ENCODE peak calls at places on chromosomes 4 and X, in four cellular contexts. A, K, W and S are unnamed samples.

GRCh38 chrX:104189862-104190261 is 23.6 kb downstream of the FAM199X start:
- DNase-seq in A (no peak), K (no peak), W (no peak), S (no peak)

GRCh38 chrX:154749856-154750255 is 1.0 kb downstream of the GAB3 start:
- DNase-seq in A (no peak), K (no peak), W (no peak), S (no peak)

GRCh38 chr4:16914208-16914607 is 15.8 kb upstream of the LDB2 start:
- DNase-seq in A (no peak), K (peak; percentile 7), W (no peak), S (peak; percentile 34)

GRCh38 chr4:42646013-42646784 is 10.7 kb downstream of the ATP8A1 start:
- DNase-seq in A (no peak), K (no peak), W (no peak), S (no peak)

GRCh38 chr4:181517521-181517920 is 725.7 kb upstream of the TENM3 start:
- DNase-seq in A (no peak), K (no peak), W (no peak), S (peak; percentile 4)

GRCh38 chrX:21207080-21207479 is 167.1 kb upstream of the CNKSR2 start:
- DNase-seq in A (no peak), K (no peak), W (no peak), S (no peak)

GRCh38 chrX:11555759-11556158 is 110.0 kb downstream of the ARHGAP6 start:
- DNase-seq in A (no peak), K (no peak), W (no peak), S (no peak)

GRCh38 chrX:2608638-2609430 is 82.3 kb upstream of the CD99 start:
- DNase-seq in A (peak; percentile 89), K (peak; percentile 86), W (peak; percentile 90), S (peak; percentile 72)

GRCh38 chr4:185656467-185656890 is 121.2 kb upstream of the PDLIM3 start:
- DNase-seq in A (no peak), K (no peak), W (no peak), S (peak; percentile 18)

GRCh38 chr4:89129080-89129640 is 17.8 kb downstream of the TIGD2 start:
- DNase-seq in A (peak; percentile 54), K (no peak), W (no peak), S (peak; percentile 74)

GRCh38 chr4:170887396-170887795 is 797.6 kb upstream of the AADAT start:
- DNase-seq in A (no peak), K (no peak), W (no peak), S (no peak)

GRCh38 chrX:147894332-147894870 is 17.3 kb upstream of the FMR1 start:
- DNase-seq in A (no peak), K (no peak), W (no peak), S (no peak)

GRCh38 chr4:25923745-25924144 is 9.7 kb downstream of the SMIM20 start:
- DNase-seq in A (no peak), K (no peak), W (no peak), S (no peak)

GRCh38 chr4:139665079-139665689 is 435 bp upstream of the MGST2 start:
- DNase-seq in A (no peak), K (no peak), W (no peak), S (no peak)

GRCh38 chr4:52643846-52644245 is 15.3 kb downstream of the USP46 start:
- DNase-seq in A (no peak), K (peak; percentile 16), W (no peak), S (peak; percentile 78)

GRCh38 chr4:2449511-2450392 is 19.2 kb upstream of the RNF4 start:
- DNase-seq in A (no peak), K (no peak), W (no peak), S (no peak)

GRCh38 chr4:5711479-5712184 is 631 bp downstream of the EVC start:
- DNase-seq in A (peak; percentile 55), K (no peak), W (no peak), S (peak; percentile 51)

GRCh38 chrX:48891402-48892288 is 5.9 kb downstream of the TIMM17B start:
- DNase-seq in A (peak; percentile 95), K (peak; percentile 84), W (peak; percentile 82), S (peak; percentile 70)

GRCh38 chrX:53159184-53159583 is 65.2 kb downstream of the KANTR start:
- DNase-seq in A (no peak), K (no peak), W (no peak), S (no peak)

GRCh38 chrX:111585337-111585736 is 73.9 kb downstream of the SERTM2 start:
- DNase-seq in A (no peak), K (no peak), W (no peak), S (no peak)

GRCh38 chr4:71290074-71290473 is 48.7 kb upstream of the SLC4A4 start:
- DNase-seq in A (no peak), K (no peak), W (no peak), S (peak; percentile 95)

GRCh38 chr4:46124773-46125172 is 919 bp upstream of the GABRG1 start:
- DNase-seq in A (no peak), K (peak; percentile 6), W (no peak), S (no peak)

GRCh38 chrX:44428989-44429627 is 85.6 kb upstream of the EFHC2 start:
- DNase-seq in A (peak; percentile 71), K (no peak), W (no peak), S (no peak)

GRCh38 chr4:61938250-61938846 is 738.2 kb downstream of the ADGRL3 start:
- DNase-seq in A (no peak), K (peak; percentile 64), W (no peak), S (no peak)

GRCh38 chr4:19256823-19257222 is 994.9 kb upstream of the SLIT2 start:
- DNase-seq in A (no peak), K (no peak), W (no peak), S (no peak)

GRCh38 chr4:657338-658030 is 16.6 kb downstream of the ATP5ME start:
- DNase-seq in A (no peak), K (no peak), W (no peak), S (no peak)

GRCh38 chrX:17375631-17376380 is 806 bp downstream of the NHS start:
- DNase-seq in A (peak; percentile 48), K (peak; percentile 64), W (no peak), S (peak; percentile 22)

GRCh38 chrX:46456125-46456922 is 88.9 kb downstream of the ZNF674 start:
- DNase-seq in A (no peak), K (no peak), W (no peak), S (no peak)

GRCh38 chrX:12894074-12894691 is 12.2 kb upstream of the TLR8 start:
- DNase-seq in A (peak; percentile 21), K (peak; percentile 50), W (peak; percentile 25), S (peak; percentile 18)

GRCh38 chrX:14942341-14942740 is 69.1 kb downstream of the MOSPD2 start:
- DNase-seq in A (no peak), K (no peak), W (no peak), S (no peak)

GRCh38 chrX:5752831-5753230 is 475.8 kb downstream of the NLGN4X start:
- DNase-seq in A (no peak), K (no peak), W (no peak), S (no peak)

GRCh38 chr4:108149588-108150380 is 18.9 kb downstream of the LEF1 start:
- DNase-seq in A (no peak), K (no peak), W (no peak), S (no peak)

DNA sequence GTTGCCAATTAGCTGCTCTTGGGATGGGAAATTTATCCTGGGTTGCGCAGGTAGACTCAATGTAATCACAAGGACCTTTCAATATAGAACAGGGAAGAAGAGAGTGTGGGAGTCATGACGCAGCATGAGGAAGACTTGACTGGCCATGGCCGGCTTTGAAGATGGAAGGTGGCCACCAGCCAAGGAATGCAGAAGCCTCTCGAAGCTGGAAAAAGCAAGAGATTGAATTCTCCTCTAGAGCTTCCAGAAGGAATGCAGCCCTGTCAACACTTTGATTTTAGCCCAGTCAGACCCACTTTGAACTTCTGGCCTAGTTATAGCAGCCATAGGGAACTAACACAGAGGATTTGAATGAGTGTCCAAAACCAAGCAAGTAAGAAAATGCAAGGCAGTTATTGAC is 14.7 kb upstream of the SH3KBP1 start:
- DNase-seq in A (no peak), K (no peak), W (no peak), S (peak; percentile 38)
- TF ChIP-seq SMC3 in A (no peak), K (no peak), W (no peak), S (no peak)

DNA sequence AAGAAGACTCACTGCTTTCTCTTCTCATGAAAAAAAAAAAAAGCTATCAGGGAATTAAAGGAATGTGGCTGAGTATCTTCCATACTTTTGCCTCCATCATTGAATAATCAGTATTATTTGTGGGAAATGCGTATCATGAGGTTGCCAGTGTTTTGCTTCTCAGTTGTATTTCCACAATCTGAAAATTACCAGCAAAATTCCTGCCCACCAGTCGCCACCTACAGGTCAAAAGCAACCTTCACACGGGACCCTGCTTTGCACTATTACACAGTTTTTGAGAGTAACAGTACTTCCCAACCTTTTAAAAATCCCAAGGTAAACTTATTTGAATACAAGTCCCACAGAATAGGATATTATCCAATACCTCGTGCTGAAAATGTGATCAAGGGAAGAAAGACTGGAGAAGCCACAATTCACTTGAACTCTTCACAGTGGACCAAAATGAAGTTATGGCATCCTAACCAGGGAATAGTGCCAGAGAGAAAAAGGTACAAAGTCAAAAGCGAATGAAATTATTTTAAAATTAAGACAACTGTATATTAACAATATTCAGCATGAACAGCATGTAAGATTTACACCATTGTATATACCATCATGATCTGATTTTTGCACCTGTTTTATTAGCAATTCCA is 30.4 kb downstream of the PGRMC1 start:
- DNase-seq in A (peak; percentile 31), K (peak; percentile 53), W (peak; percentile 27), S (peak; percentile 12)
- TF ChIP-seq RCOR1 in A (no peak), K (no peak), W (no peak), S (no peak)

DNA sequence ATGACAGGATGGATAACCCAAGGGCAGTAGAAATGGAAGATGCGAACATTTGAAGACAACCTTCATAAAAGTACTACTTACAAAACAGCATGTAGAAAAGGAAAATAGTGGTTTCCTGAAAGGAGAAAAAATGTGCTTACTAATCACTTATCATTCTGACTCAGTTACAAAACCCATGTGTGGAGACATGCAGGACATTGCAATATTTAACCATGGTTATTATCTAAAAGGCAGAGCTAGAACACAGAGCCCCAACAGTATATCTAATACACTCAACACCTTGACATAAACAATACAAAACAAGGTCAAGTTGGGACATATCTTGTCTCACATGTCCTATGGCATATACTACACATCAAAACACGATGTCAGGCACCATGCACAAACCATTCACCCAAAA is 55.9 kb downstream of the EIF4E start:
- DNase-seq in A (no peak), K (no peak), W (no peak), S (peak; percentile 35)
- TF ChIP-seq SMC3 in A (no peak), K (no peak), W (no peak), S (no peak)

GRCh38 chr4:91113130-91113706 is 986.0 kb downstream of the CCSER1 start:
- DNase-seq in A (peak; percentile 43), K (peak; percentile 28), W (peak; percentile 8), S (peak; percentile 6)
- TF ChIP-seq RCOR1 in A (no peak), K (no peak), W (no peak), S (no peak)